ENCODE peak calls at places on chromosomes 16 and 17, in eight cellular contexts. V is GM13977; Y is body of pancreas; P is mucosa of gallbladder; G is NCI-H774; Z is stimulated activated CD8-positive, alpha-beta memory T cell treated with anti-CD3 and anti-CD28 coated beads, Interleukin-15, amount 100 ng/mL, for 24 hours; D is AG08395; C is activated CD4-positive, CD25-positive, alpha-beta regulatory T cell treated with anti-CD3 and anti-CD28 coated beads, Interleukin-2, amount 50 U/mL, for 72 hours. F is an unnamed sample.

GRCh38 chr16:81319221-81319912 is 4.6 kb downstream of the GAN start:
- DNase-seq in V (no peak), Y (no peak), P (no peak), G (no peak), Z (no peak), D (peak; percentile 46), C (no peak), F (no peak)

GRCh38 chr16:974606-975312 is 4.0 kb upstream of the LMF1 start:
- DNase-seq in V (no peak), Y (no peak), P (no peak), G (no peak), Z (no peak), D (no peak), C (no peak), F (no peak)

GRCh38 chr16:23403547-23403946 is 49.4 kb downstream of the COG7 start:
- DNase-seq in V (no peak), Y (no peak), P (no peak), G (no peak), Z (no peak), D (no peak), C (no peak), F (no peak)

GRCh38 chr16:76052725-76053124 is 224.5 kb upstream of the CNTNAP4 start:
- DNase-seq in V (no peak), Y (no peak), P (no peak), G (no peak), Z (no peak), D (no peak), C (no peak), F (no peak)

GRCh38 chr16:68681038-68681437 is 35.9 kb downstream of the CDH3 start:
- DNase-seq in V (no peak), Y (no peak), P (no peak), G (no peak), Z (no peak), D (no peak), C (no peak), F (no peak)

GRCh38 chr16:23058576-23058975 is 90.7 kb downstream of the USP31 start:
- DNase-seq in V (no peak), Y (no peak), P (no peak), G (no peak), Z (no peak), D (no peak), C (no peak), F (no peak)

GRCh38 chr17:4536259-4536741 is 18.9 kb downstream of the MYBBP1A start:
- DNase-seq in V (no peak), Y (no peak), P (no peak), G (no peak), Z (no peak), D (peak; percentile 44), C (no peak), F (no peak)

GRCh38 chr17:34579017-34579946 is at the start of gene TMEM132E:
- DNase-seq in V (peak; percentile 57), Y (peak; percentile 38), P (peak; percentile 49), G (peak; percentile 8), Z (no peak), D (no peak), C (no peak), F (no peak)

GRCh38 chr17:45310380-45311324 is 6.2 kb downstream of the MAP3K14 start:
- DNase-seq in V (no peak), Y (peak; percentile 86), P (peak; percentile 84), G (peak; percentile 17), Z (no peak), D (no peak), C (no peak), F (no peak)

GRCh38 chr16:67842509-67843342 is 606 bp downstream of the THAP11 start:
- DNase-seq in V (peak; percentile 79), Y (peak; percentile 60), P (peak; percentile 48), G (no peak), Z (peak; percentile 21), D (peak; percentile 25), C (peak; percentile 53), F (peak; percentile 66)

GRCh38 chr16:66326995-66327513 is 39.4 kb upstream of the CDH5 start:
- DNase-seq in V (no peak), Y (peak; percentile 51), P (peak; percentile 49), G (peak; percentile 54), Z (no peak), D (no peak), C (no peak), F (no peak)

GRCh38 chr17:81845361-81845760 is 10.5 kb upstream of the PPP1R27 start:
- DNase-seq in V (no peak), Y (no peak), P (no peak), G (no peak), Z (no peak), D (no peak), C (no peak), F (no peak)

GRCh38 chr17:10127819-10128375 is 70.5 kb downstream of the GAS7 start:
- DNase-seq in V (no peak), Y (peak; percentile 28), P (peak; percentile 67), G (no peak), Z (no peak), D (peak; percentile 91), C (no peak), F (no peak)

GRCh38 chr17:50562266-50563094 is 2.0 kb downstream of the CACNA1G start:
- DNase-seq in V (no peak), Y (no peak), P (no peak), G (no peak), Z (no peak), D (no peak), C (peak; percentile 34), F (no peak)

GRCh38 chr17:42247734-42248133 is 28.5 kb downstream of the STAT5B start:
- DNase-seq in V (no peak), Y (no peak), P (no peak), G (no peak), Z (no peak), D (no peak), C (no peak), F (no peak)

GRCh38 chr17:61416211-61416539 is 16.5 kb downstream of the TBX2 start:
- DNase-seq in V (no peak), Y (no peak), P (no peak), G (no peak), Z (no peak), D (no peak), C (no peak), F (no peak)

GRCh38 chr16:86390335-86390734 is 120.0 kb upstream of the FOXF1 start:
- DNase-seq in V (no peak), Y (no peak), P (no peak), G (no peak), Z (no peak), D (no peak), C (no peak), F (no peak)

GRCh38 chr16:84532855-84533486 is 28.5 kb upstream of the MEAK7 start:
- DNase-seq in V (no peak), Y (no peak), P (no peak), G (no peak), Z (no peak), D (no peak), C (no peak), F (no peak)

GRCh38 chr17:70295329-70295728 is 126.0 kb downstream of the KCNJ2 start:
- DNase-seq in V (no peak), Y (no peak), P (no peak), G (no peak), Z (no peak), D (no peak), C (no peak), F (no peak)

GRCh38 chr16:27287051-27287811 is 18.7 kb upstream of the NSMCE1 start:
- DNase-seq in V (no peak), Y (no peak), P (no peak), G (no peak), Z (no peak), D (no peak), C (no peak), F (no peak)

GRCh38 chr17:42950044-42950783 is 14.0 kb downstream of the AARSD1 start:
- DNase-seq in V (no peak), Y (no peak), P (no peak), G (no peak), Z (no peak), D (no peak), C (no peak), F (no peak)

GRCh38 chr17:6683730-6684459 is 29.3 kb downstream of the SLC13A5 start:
- DNase-seq in V (no peak), Y (no peak), P (no peak), G (no peak), Z (no peak), D (no peak), C (no peak), F (no peak)

GRCh38 chr16:84354306-84354705 is 14.0 kb upstream of the ATP2C2 start:
- DNase-seq in V (no peak), Y (no peak), P (no peak), G (no peak), Z (no peak), D (no peak), C (no peak), F (no peak)

GRCh38 chr17:81131486-81132196 is 33.7 kb upstream of the PVALEF start:
- DNase-seq in V (no peak), Y (no peak), P (peak; percentile 65), G (no peak), Z (no peak), D (no peak), C (no peak), F (no peak)

GRCh38 chr17:65487990-65488389 is 73.5 kb downstream of the AXIN2 start:
- DNase-seq in V (no peak), Y (no peak), P (no peak), G (no peak), Z (no peak), D (no peak), C (no peak), F (no peak)

GRCh38 chr16:15451098-15451731 is 16.8 kb downstream of the BMERB1 start:
- DNase-seq in V (no peak), Y (no peak), P (no peak), G (no peak), Z (no peak), D (no peak), C (no peak), F (no peak)

GRCh38 chr16:26715969-26716368 is 350.8 kb upstream of the C16orf82 start:
- DNase-seq in V (no peak), Y (no peak), P (no peak), G (no peak), Z (no peak), D (no peak), C (no peak), F (no peak)

GRCh38 chr17:40373324-40373723 is 8.8 kb upstream of the GJD3 start:
- DNase-seq in V (no peak), Y (no peak), P (no peak), G (no peak), Z (no peak), D (peak; percentile 46), C (no peak), F (no peak)

GRCh38 chr16:15996432-15997109 is 47.2 kb downstream of the ABCC1 start:
- DNase-seq in V (no peak), Y (peak; percentile 38), P (peak; percentile 64), G (no peak), Z (no peak), D (peak; percentile 82), C (no peak), F (no peak)

GRCh38 chr17:17836818-17837379 is at the start of gene SREBF1:
- DNase-seq in V (peak; percentile 87), Y (peak; percentile 47), P (no peak), G (no peak), Z (no peak), D (peak; percentile 52), C (peak; percentile 60), F (peak; percentile 52)

GRCh38 chr16:892006-892405 is 78.8 kb downstream of the LMF1 start:
- DNase-seq in V (no peak), Y (no peak), P (no peak), G (no peak), Z (no peak), D (no peak), C (no peak), F (no peak)

GRCh38 chr16:71609066-71609465 is 16.9 kb upstream of the MARVELD3 start:
- DNase-seq in V (no peak), Y (no peak), P (no peak), G (no peak), Z (no peak), D (no peak), C (no peak), F (no peak)

F was measured in effector memory CD4-positive, alpha-beta T cell.